ENCODE peak calls at places on chromosomes 12 and 14, in five cellular contexts. S, I, V, X and C are unnamed samples.
A peak's percentile ranks its signal among the peaks of the same experiment; 100 is the strongest.

GRCh38 chr14:72801381-72801812 is 92.5 kb downstream of the DPF3 start:
- DNase-seq in S (no peak), I (no peak), V (no peak), X (no peak), C (no peak)

GRCh38 chr14:25220514-25220913 is 170.6 kb upstream of the STXBP6 start:
- DNase-seq in S (no peak), I (no peak), V (no peak), X (no peak), C (no peak)

GRCh38 chr12:52945389-52946232 is 3.3 kb upstream of the KRT18 start:
- DNase-seq in S (no peak), I (peak; percentile 62), V (peak; percentile 60), X (no peak), C (peak; percentile 46)

GRCh38 chr14:95052016-95052585 is 105.2 kb downstream of the DICER1 start:
- DNase-seq in S (no peak), I (peak; percentile 19), V (no peak), X (no peak), C (peak; percentile 11)

GRCh38 chr12:116609715-116610114 is 50.5 kb downstream of the MAP1LC3B2 start:
- DNase-seq in S (no peak), I (no peak), V (no peak), X (no peak), C (no peak)

GRCh38 chr14:68819260-68819691 is 26.4 kb upstream of the ZFP36L1 start:
- DNase-seq in S (no peak), I (peak; percentile 50), V (no peak), X (no peak), C (no peak)

GRCh38 chr14:54754623-54755386 is 147.8 kb downstream of the GCH1 start:
- DNase-seq in S (no peak), I (no peak), V (no peak), X (no peak), C (no peak)

GRCh38 chr12:98154850-98155249 is 360.5 kb upstream of the TMPO start:
- DNase-seq in S (no peak), I (no peak), V (no peak), X (no peak), C (peak; percentile 37)

GRCh38 chr12:81896771-81897170 is 137.6 kb upstream of the PPFIA2 start:
- DNase-seq in S (no peak), I (no peak), V (no peak), X (no peak), C (no peak)

GRCh38 chr12:50101663-50102062 is 2.1 kb upstream of the GPD1 start:
- DNase-seq in S (no peak), I (no peak), V (no peak), X (no peak), C (no peak)

GRCh38 chr14:95359974-95360826 is 40.5 kb upstream of the CLMN start:
- DNase-seq in S (no peak), I (peak; percentile 38), V (peak; percentile 27), X (peak; percentile 32), C (peak; percentile 83)

GRCh38 chr14:99186956-99187690 is 84.9 kb downstream of the BCL11B start:
- DNase-seq in S (no peak), I (no peak), V (no peak), X (no peak), C (no peak)

GRCh38 chr12:125861299-125862281 is 796.4 kb downstream of the AACS start:
- DNase-seq in S (peak; percentile 69), I (peak; percentile 42), V (peak; percentile 95), X (peak; percentile 53), C (peak; percentile 90)

DNA sequence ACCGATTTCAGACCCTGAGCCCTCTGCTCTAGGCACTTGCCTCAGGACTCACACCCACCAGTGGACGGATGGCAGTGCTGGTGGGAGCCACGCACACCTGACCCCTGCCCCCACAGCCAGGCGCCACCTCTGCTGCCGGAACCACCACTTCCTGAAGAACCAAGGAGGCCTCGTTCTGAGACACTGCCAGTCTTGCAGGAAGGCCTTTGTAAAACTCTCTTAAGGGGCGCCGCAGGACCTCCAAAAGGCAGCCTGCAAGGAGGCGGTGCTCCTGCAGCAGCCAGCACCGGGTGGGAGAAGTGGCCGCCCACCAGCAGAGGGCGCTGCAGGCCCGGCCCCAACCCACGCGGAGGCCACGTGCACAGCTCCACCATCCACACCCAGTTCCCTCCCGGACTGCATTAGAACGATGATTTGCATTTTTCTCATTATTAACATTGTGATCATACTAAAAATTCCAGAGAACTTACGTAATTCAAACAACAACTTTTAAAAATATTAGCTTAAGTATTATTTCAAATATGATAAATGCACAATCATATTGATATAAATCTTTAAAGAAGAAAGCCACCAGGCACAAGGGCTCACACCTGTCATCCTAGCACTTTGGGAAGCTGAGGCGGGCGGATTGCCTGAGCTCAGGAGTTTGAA is 12.8 kb downstream of the STX2 start:
- DNase-seq in S (peak; percentile 52), I (no peak), V (peak; percentile 37), X (no peak), C (peak; percentile 61)
- TF ChIP-seq CTCF in S (peak; percentile 56), I (peak; percentile 55), V (peak; percentile 48), X (peak; percentile 72), C (peak; percentile 70)

GRCh38 chr14:67532606-67532997 is 488 bp upstream of the PLEKHH1 start:
- DNase-seq in S (no peak), I (no peak), V (peak; percentile 23), X (no peak), C (no peak)
- H3K27ac ChIP-seq in S (peak overlapping the region; percentile 60), I (peak overlapping the region; percentile 81), V (peak overlapping the region; percentile 96), X (peak overlapping the region; percentile 36), C (peak overlapping the region; percentile 71)

GRCh38 chr12:9741726-9742125 is 8.8 kb upstream of the CLECL1 start:
- DNase-seq in S (no peak), I (peak; percentile 43), V (no peak), X (no peak), C (no peak)
- H3K4me3 ChIP-seq in S (no peak overlapping the region), I (no peak overlapping the region), V (no peak overlapping the region), X (no peak overlapping the region), C (no peak overlapping the region)

DNA sequence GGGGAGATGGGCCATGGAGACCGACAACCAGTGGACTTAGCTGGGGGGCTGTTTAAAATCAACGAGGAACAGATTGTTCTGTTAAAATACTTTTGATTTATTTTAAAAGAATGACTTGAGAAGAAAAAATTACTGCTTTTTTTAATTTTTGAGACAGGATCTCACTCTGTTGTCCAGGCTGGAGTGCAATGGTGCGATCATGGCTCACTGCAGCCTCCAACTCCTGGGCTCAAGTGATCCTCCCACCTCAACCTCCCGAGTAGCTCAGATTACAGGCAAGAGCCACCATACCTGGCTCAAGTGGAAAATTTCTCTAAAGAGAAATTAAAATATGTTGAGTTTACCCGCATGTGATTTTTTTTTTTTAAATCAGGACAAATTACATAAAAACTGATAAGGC is 80.6 kb downstream of the SCARB1 start:
- DNase-seq in S (no peak), I (no peak), V (no peak), X (no peak), C (no peak)
- TF ChIP-seq CTCF in S (no peak), I (no peak), V (no peak), X (no peak), C (no peak)

DNA sequence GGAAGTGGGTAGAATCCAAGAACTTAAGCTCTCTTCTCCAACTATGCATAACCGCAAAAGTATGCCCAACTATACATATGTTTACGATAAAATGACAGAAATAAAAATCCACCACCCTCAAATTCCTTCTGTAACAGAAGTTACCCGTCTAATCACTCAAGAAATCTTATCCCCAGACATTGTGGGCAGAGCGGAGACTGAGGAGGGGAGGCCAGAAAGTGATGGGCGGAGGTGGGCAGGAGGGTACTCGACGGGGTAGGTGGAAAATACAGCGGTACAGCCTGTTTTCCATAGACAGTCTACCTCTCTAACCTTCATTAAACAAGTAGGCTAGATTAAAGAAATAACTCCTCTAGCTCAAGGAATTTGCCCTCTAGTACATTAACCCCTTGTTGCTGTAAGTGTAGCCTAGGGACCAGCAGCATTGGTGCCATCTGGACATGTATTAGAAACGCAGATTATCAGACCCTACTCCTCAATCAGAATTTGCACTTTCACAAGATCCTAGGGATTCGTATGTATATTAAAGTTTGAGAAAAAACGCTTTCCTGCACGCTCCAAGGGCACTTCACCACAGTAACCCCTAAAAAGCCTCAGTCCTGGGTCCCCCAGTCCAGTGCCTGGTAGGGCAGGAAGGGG is 597 bp downstream of the DEPDC4 start:
- DNase-seq in S (no peak), I (no peak), V (no peak), X (no peak), C (no peak)
- H3K27ac ChIP-seq in S (peak overlapping the region; percentile 93), I (peak overlapping the region; percentile 91), V (peak overlapping the region; percentile 98), X (peak overlapping the region; percentile 96), C (peak overlapping the region; percentile 98)

GRCh38 chr12:131773582-131774221 is 54.5 kb upstream of the MMP17 start:
- DNase-seq in S (no peak), I (no peak), V (no peak), X (no peak), C (no peak)
- H3K4me3 ChIP-seq in S (no peak overlapping the region), I (no peak overlapping the region), V (no peak overlapping the region), X (no peak overlapping the region), C (no peak overlapping the region)

DNA sequence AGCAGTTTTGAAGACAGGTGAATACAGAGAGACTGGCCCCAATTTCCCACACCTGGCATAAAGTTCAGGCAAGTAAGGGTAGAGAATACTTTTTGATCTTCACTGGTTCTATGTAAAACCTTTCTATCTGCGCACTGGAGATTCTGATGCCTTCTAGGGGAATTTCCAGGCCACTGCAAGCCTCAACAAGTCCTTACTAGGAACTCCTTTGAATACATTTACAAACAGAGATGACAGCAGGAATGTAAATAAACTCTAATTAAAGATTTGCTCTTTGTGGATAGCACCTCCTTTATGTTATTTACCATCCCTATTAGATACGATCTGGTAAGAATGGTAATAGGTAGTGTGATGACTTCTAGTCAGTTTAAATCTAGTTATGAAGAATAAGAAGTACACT is 69.2 kb downstream of the NTN4 start:
- DNase-seq in S (no peak), I (no peak), V (no peak), X (no peak), C (no peak)
- TF ChIP-seq CTCF in S (no peak), I (no peak), V (peak; percentile 24), X (no peak), C (no peak)